ENCODE peak calls at places on chromosomes 4 and X, in four cellular contexts. O is NCI-H2171, I is uterus, J is heart left ventricle. D is an unnamed sample.

GRCh38 chrX:71181558-71181909 is 36.9 kb downstream of the NLGN3 start:
- DNase-seq in O (peak; percentile 23), I (no peak), J (no peak), D (no peak)

GRCh38 chr4:2048831-2049230 is 10.3 kb upstream of the NAT8L start:
- DNase-seq in O (no peak), I (no peak), J (no peak), D (peak; percentile 1)

GRCh38 chrX:23752740-23753435 is 9.8 kb upstream of the ACOT9 start:
- DNase-seq in O (no peak), I (no peak), J (no peak), D (no peak)

GRCh38 chr4:179624768-179625181 is 2182.5 kb upstream of the AGA start:
- DNase-seq in O (no peak), I (no peak), J (no peak), D (no peak)

GRCh38 chr4:19497692-19498091 is 754.0 kb upstream of the SLIT2 start:
- DNase-seq in O (no peak), I (no peak), J (no peak), D (no peak)

GRCh38 chr4:55080174-55080865 is 45.1 kb downstream of the KDR start:
- DNase-seq in O (peak; percentile 13), I (no peak), J (no peak), D (no peak)

GRCh38 chr4:151409470-151410313 is 716 bp downstream of the FHIP1A start:
- DNase-seq in O (no peak), I (peak; percentile 29), J (no peak), D (peak; percentile 23)

GRCh38 chrX:103309860-103310591 is 764 bp downstream of the BEX2 start:
- DNase-seq in O (no peak), I (no peak), J (no peak), D (no peak)

GRCh38 chr4:184940500-184940899 is 77.8 kb upstream of the HELT start:
- DNase-seq in O (no peak), I (no peak), J (no peak), D (no peak)

GRCh38 chrX:63350551-63350950 is 581 bp downstream of the SPIN4 start:
- DNase-seq in O (peak; percentile 12), I (peak; percentile 19), J (no peak), D (no peak)

D was measured in 8988T.